ENCODE peak calls at places on chromosomes 5 and 9, in nine cellular contexts. H is IMR-90; F is aorta; M is HCT116; I is bronchial epithelial cell; D is effector memory CD4-positive, alpha-beta T cell; E is GM23338; W is fibroblast of pulmonary artery; V is CD8-positive, alpha-beta memory T cell. G is an unnamed sample.

GRCh38 chr5:74822288-74822687 is 43.9 kb downstream of the FAM169A start:
- DNase-seq in H (no peak), F (no peak), M (no peak), I (no peak), D (no peak), E (no peak), W (no peak), V (no peak), G (no peak)

GRCh38 chr9:75299324-75299723 is 211.0 kb downstream of the OSTF1 start:
- DNase-seq in H (no peak), F (no peak), M (no peak), I (no peak), D (no peak), E (no peak), W (no peak), V (no peak), G (no peak)

GRCh38 chr9:123660691-123661090 is 269.2 kb downstream of the DENND1A start:
- DNase-seq in H (no peak), F (no peak), M (no peak), I (no peak), D (no peak), E (no peak), W (no peak), V (no peak), G (no peak)

GRCh38 chr5:146993876-146994530 is 115.4 kb upstream of the PPP2R2B start:
- DNase-seq in H (no peak), F (no peak), M (no peak), I (peak; percentile 37), D (no peak), E (no peak), W (no peak), V (no peak), G (no peak)

GRCh38 chr5:151068571-151069197 is 12.2 kb downstream of the TNIP1 start:
- DNase-seq in H (peak; percentile 32), F (no peak), M (no peak), I (no peak), D (no peak), E (no peak), W (no peak), V (no peak), G (no peak)

GRCh38 chr5:103010120-103010666 is 109.7 kb downstream of the GIN1 start:
- DNase-seq in H (peak; percentile 42), F (no peak), M (no peak), I (no peak), D (no peak), E (no peak), W (no peak), V (no peak), G (no peak)

GRCh38 chr9:136694163-136694864 is 7.1 kb upstream of the AGPAT2 start:
- DNase-seq in H (peak; percentile 18), F (peak; percentile 88), M (peak; percentile 43), I (no peak), D (no peak), E (peak; percentile 85), W (peak; percentile 50), V (no peak), G (peak; percentile 50)

GRCh38 chr9:132824151-132824550 is 53.9 kb downstream of the AK8 start:
- DNase-seq in H (no peak), F (peak; percentile 44), M (no peak), I (no peak), D (no peak), E (no peak), W (no peak), V (no peak), G (no peak)

GRCh38 chr9:120710110-120710981 is 3.9 kb downstream of the MEGF9 start:
- DNase-seq in H (peak; percentile 39), F (no peak), M (peak; percentile 52), I (no peak), D (no peak), E (peak; percentile 23), W (no peak), V (peak; percentile 3), G (no peak)
- H3K4me3 ChIP-seq in H (no peak overlapping the region), F (no peak overlapping the region), M (peak overlapping the region; percentile 40), I (no peak overlapping the region), D (peak overlapping the region; percentile 2), E (no peak overlapping the region), W (no peak overlapping the region), V (peak overlapping the region; percentile 57), G (no peak overlapping the region)

DNA sequence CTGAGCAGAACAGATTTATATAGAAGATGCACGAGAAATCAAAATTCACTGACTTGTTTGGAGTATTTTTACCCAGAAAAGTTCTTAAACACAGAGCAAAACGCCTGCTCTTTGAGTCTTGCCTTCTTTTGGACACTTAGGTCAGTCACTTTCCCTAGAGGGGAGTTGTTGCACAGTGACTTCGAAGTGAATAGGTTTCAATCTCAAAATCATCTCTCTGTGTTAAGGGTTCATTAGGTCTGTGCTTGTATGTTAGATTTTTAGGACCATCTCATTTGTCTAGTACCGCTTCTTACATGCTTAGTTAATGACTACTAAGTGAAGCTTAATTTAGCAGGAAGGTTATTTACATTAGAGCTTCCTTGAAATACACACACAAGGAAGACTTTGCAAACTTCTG is 1.8 kb downstream of the ALDH1A1 start:
- DNase-seq in H (no peak), F (no peak), M (no peak), I (no peak), D (no peak), E (no peak), W (no peak), V (no peak), G (no peak)
- H3K4me3 ChIP-seq in H (no peak overlapping the region), F (peak overlapping the region; percentile 94), M (no peak overlapping the region), I (no peak overlapping the region), D (no peak overlapping the region), E (no peak overlapping the region), W (no peak overlapping the region), V (no peak overlapping the region), G (no peak overlapping the region)

GRCh38 chr5:850511-851006 is at the start of gene ZDHHC11:
- DNase-seq in H (no peak), F (peak; percentile 83), M (no peak), I (no peak), D (no peak), E (peak; percentile 37), W (no peak), V (no peak), G (no peak)
- H3K4me3 ChIP-seq in H (no peak within 1 kb of the TSS), F (no peak within 1 kb of the TSS), M (no peak within 1 kb of the TSS), I (peak within 1 kb of the TSS; percentile 16), D (no peak within 1 kb of the TSS), E (no peak within 1 kb of the TSS), W (no peak within 1 kb of the TSS), V (no peak within 1 kb of the TSS), G (no peak within 1 kb of the TSS)

DNA sequence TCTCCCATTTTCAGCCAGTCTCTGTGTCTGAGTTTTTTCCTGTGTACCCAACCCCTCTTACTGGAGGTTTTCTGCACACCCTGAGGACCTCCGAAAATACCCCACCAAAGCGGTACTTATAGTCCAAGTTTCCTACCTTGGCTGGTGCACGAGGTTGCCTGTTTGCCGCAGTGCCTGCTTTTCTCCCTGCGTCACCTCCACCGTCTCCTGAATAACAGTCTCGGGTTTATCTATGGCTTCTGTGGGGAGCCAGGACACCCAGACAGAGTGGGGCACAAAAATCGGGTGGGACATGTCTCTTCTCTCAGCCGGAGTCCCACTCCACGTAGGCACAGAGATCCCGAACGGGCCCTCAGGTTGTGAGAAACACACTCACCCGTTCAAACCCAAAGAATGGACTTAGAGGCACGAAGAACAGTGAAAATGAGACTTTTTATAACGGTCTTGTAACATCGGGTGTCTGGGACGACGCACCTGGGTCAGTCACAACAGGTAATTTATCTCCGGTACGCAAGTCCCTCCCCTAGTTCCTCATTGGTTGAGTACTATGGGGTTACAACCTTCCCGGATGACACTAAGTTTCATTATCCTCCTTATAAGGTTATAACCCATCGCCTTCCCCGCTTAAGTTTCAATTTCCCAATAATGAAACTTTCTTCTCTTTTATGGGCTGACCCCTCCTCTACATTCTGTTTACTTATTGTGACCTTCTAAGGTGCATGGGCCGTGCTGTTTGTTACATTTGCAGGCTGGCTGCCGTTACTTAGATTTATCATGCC is 970.2 kb upstream of the COX7C start:
- DNase-seq in H (no peak), F (no peak), M (no peak), I (no peak), D (no peak), E (no peak), W (no peak), V (no peak), G (no peak)
- H3K4me3 ChIP-seq in H (no peak overlapping the region), F (no peak overlapping the region), M (no peak overlapping the region), I (no peak overlapping the region), D (no peak overlapping the region), E (no peak overlapping the region), W (no peak overlapping the region), V (no peak overlapping the region), G (no peak overlapping the region)

GRCh38 chr5:181042036-181042435 is 2.0 kb downstream of the BTNL9 start:
- DNase-seq in H (no peak), F (peak; percentile 48), M (no peak), I (no peak), D (no peak), E (no peak), W (no peak), V (no peak), G (no peak)

GRCh38 chr5:181039471-181039870 is 595 bp upstream of the BTNL9 start:
- DNase-seq in H (no peak), F (no peak), M (no peak), I (no peak), D (no peak), E (no peak), W (no peak), V (no peak), G (no peak)

GRCh38 chr5:181041043-181041442 is 977 bp downstream of the BTNL9 start:
- DNase-seq in H (no peak), F (no peak), M (no peak), I (no peak), D (no peak), E (no peak), W (no peak), V (no peak), G (no peak)

GRCh38 chr5:181042722-181043121 is 2.7 kb downstream of the BTNL9 start:
- DNase-seq in H (no peak), F (no peak), M (no peak), I (no peak), D (no peak), E (no peak), W (no peak), V (no peak), G (no peak)

GRCh38 chr5:181039961-181040915 is at the start of gene BTNL9:
- DNase-seq in H (no peak), F (peak; percentile 32), M (no peak), I (no peak), D (no peak), E (no peak), W (peak; percentile 24), V (no peak), G (no peak)
- H3K4me3 ChIP-seq in H (no peak within 1 kb of the TSS), F (no peak within 1 kb of the TSS), M (no peak within 1 kb of the TSS), I (no peak within 1 kb of the TSS), D (no peak within 1 kb of the TSS), E (no peak within 1 kb of the TSS), W (no peak within 1 kb of the TSS), V (no peak within 1 kb of the TSS), G (no peak within 1 kb of the TSS)

GRCh38 chr9:129885018-129885669 is 49.9 kb downstream of the USP20 start:
- DNase-seq in H (no peak), F (no peak), M (no peak), I (no peak), D (no peak), E (peak; percentile 29), W (no peak), V (no peak), G (no peak)
- H3K4me3 ChIP-seq in H (no peak overlapping the region), F (no peak overlapping the region), M (peak overlapping the region; percentile 35), I (peak overlapping the region; percentile 15), D (peak overlapping the region; percentile 60), E (peak overlapping the region; percentile 46), W (no peak overlapping the region), V (peak overlapping the region; percentile 73), G (no peak overlapping the region)

G was measured in cardiac muscle cell.